ENCODE peak calls at places on chromosomes 16 and 17, in five cellular contexts. One of them, this sample, is unnamed.

GRCh38 chr17:79852748-79853147 is 13.5 kb upstream of the CBX4 start:
- DNase-seq in dorsolateral prefrontal cortex: no peak
- DNase-seq in stimulated activated CD8-positive, alpha-beta memory T cell treated with anti-CD3 and anti-CD28 coated beads, Interleukin-2, amount 100 ng/mL, for 48 hours: no peak
- DNase-seq in activated effector memory CD4-positive, alpha-beta T cell treated with anti-CD3 and anti-CD28 coated beads, Interleukin-2, amount 50 U/mL, for 16 hours: no peak
- DNase-seq in natural killer cell treated with Interleukin-12 subunit alpha and Interleukin-12 subunit beta and Interleukin-15 and Interleukin-18, amount 100 ng/mL, for 72 hours: no peak
- DNase-seq in this sample: no peak

GRCh38 chr16:73172621-73173312 is 124.8 kb upstream of the ZFHX3 start:
- DNase-seq in activated effector memory CD4-positive, alpha-beta T cell treated with anti-CD3 and anti-CD28 coated beads, Interleukin-2, amount 50 U/mL, for 16 hours: no peak
- DNase-seq in stimulated activated CD8-positive, alpha-beta memory T cell treated with anti-CD3 and anti-CD28 coated beads, Interleukin-2, amount 100 ng/mL, for 48 hours: no peak
- DNase-seq in natural killer cell treated with Interleukin-12 subunit alpha and Interleukin-12 subunit beta and Interleukin-15 and Interleukin-18, amount 100 ng/mL, for 72 hours: no peak
- DNase-seq in dorsolateral prefrontal cortex: no peak
- DNase-seq in this sample: no peak

GRCh38 chr16:81987706-81988105 is 23.6 kb downstream of the SDR42E1 start:
- DNase-seq in activated effector memory CD4-positive, alpha-beta T cell treated with anti-CD3 and anti-CD28 coated beads, Interleukin-2, amount 50 U/mL, for 16 hours: no peak
- DNase-seq in stimulated activated CD8-positive, alpha-beta memory T cell treated with anti-CD3 and anti-CD28 coated beads, Interleukin-2, amount 100 ng/mL, for 48 hours: no peak
- DNase-seq in dorsolateral prefrontal cortex: no peak
- DNase-seq in natural killer cell treated with Interleukin-12 subunit alpha and Interleukin-12 subunit beta and Interleukin-15 and Interleukin-18, amount 100 ng/mL, for 72 hours: no peak
- DNase-seq in this sample: no peak

GRCh38 chr16:65059421-65059980 is 62.4 kb downstream of the CDH11 start:
- DNase-seq in dorsolateral prefrontal cortex: peak; percentile 83
- DNase-seq in natural killer cell treated with Interleukin-12 subunit alpha and Interleukin-12 subunit beta and Interleukin-15 and Interleukin-18, amount 100 ng/mL, for 72 hours: no peak
- DNase-seq in stimulated activated CD8-positive, alpha-beta memory T cell treated with anti-CD3 and anti-CD28 coated beads, Interleukin-2, amount 100 ng/mL, for 48 hours: no peak
- DNase-seq in activated effector memory CD4-positive, alpha-beta T cell treated with anti-CD3 and anti-CD28 coated beads, Interleukin-2, amount 50 U/mL, for 16 hours: no peak
- DNase-seq in this sample: no peak

GRCh38 chr17:1399366-1399678 is 700 bp downstream of the YWHAE start:
- DNase-seq in dorsolateral prefrontal cortex: no peak
- DNase-seq in activated effector memory CD4-positive, alpha-beta T cell treated with anti-CD3 and anti-CD28 coated beads, Interleukin-2, amount 50 U/mL, for 16 hours: peak; percentile 87
- DNase-seq in natural killer cell treated with Interleukin-12 subunit alpha and Interleukin-12 subunit beta and Interleukin-15 and Interleukin-18, amount 100 ng/mL, for 72 hours: peak; percentile 69
- DNase-seq in stimulated activated CD8-positive, alpha-beta memory T cell treated with anti-CD3 and anti-CD28 coated beads, Interleukin-2, amount 100 ng/mL, for 48 hours: no peak
- DNase-seq in this sample: no peak

GRCh38 chr17:77416096-77416713 is 275.4 kb downstream of the SEC14L1 start:
- DNase-seq in activated effector memory CD4-positive, alpha-beta T cell treated with anti-CD3 and anti-CD28 coated beads, Interleukin-2, amount 50 U/mL, for 16 hours: no peak
- DNase-seq in natural killer cell treated with Interleukin-12 subunit alpha and Interleukin-12 subunit beta and Interleukin-15 and Interleukin-18, amount 100 ng/mL, for 72 hours: no peak
- DNase-seq in stimulated activated CD8-positive, alpha-beta memory T cell treated with anti-CD3 and anti-CD28 coated beads, Interleukin-2, amount 100 ng/mL, for 48 hours: no peak
- DNase-seq in dorsolateral prefrontal cortex: no peak
- DNase-seq in this sample: no peak

GRCh38 chr16:10523025-10523424 is 57.4 kb downstream of the EMP2 start:
- DNase-seq in dorsolateral prefrontal cortex: no peak
- DNase-seq in stimulated activated CD8-positive, alpha-beta memory T cell treated with anti-CD3 and anti-CD28 coated beads, Interleukin-2, amount 100 ng/mL, for 48 hours: no peak
- DNase-seq in activated effector memory CD4-positive, alpha-beta T cell treated with anti-CD3 and anti-CD28 coated beads, Interleukin-2, amount 50 U/mL, for 16 hours: no peak
- DNase-seq in natural killer cell treated with Interleukin-12 subunit alpha and Interleukin-12 subunit beta and Interleukin-15 and Interleukin-18, amount 100 ng/mL, for 72 hours: no peak
- DNase-seq in this sample: no peak

GRCh38 chr17:1905190-1905919 is 75.5 kb downstream of the RPA1 start:
- DNase-seq in natural killer cell treated with Interleukin-12 subunit alpha and Interleukin-12 subunit beta and Interleukin-15 and Interleukin-18, amount 100 ng/mL, for 72 hours: no peak
- DNase-seq in stimulated activated CD8-positive, alpha-beta memory T cell treated with anti-CD3 and anti-CD28 coated beads, Interleukin-2, amount 100 ng/mL, for 48 hours: no peak
- DNase-seq in activated effector memory CD4-positive, alpha-beta T cell treated with anti-CD3 and anti-CD28 coated beads, Interleukin-2, amount 50 U/mL, for 16 hours: no peak
- DNase-seq in dorsolateral prefrontal cortex: no peak
- DNase-seq in this sample: no peak

GRCh38 chr17:6510321-6511023 is 45.9 kb downstream of the PITPNM3 start:
- DNase-seq in stimulated activated CD8-positive, alpha-beta memory T cell treated with anti-CD3 and anti-CD28 coated beads, Interleukin-2, amount 100 ng/mL, for 48 hours: no peak
- DNase-seq in dorsolateral prefrontal cortex: no peak
- DNase-seq in activated effector memory CD4-positive, alpha-beta T cell treated with anti-CD3 and anti-CD28 coated beads, Interleukin-2, amount 50 U/mL, for 16 hours: no peak
- DNase-seq in natural killer cell treated with Interleukin-12 subunit alpha and Interleukin-12 subunit beta and Interleukin-15 and Interleukin-18, amount 100 ng/mL, for 72 hours: no peak
- DNase-seq in this sample: no peak

GRCh38 chr16:80852261-80852872 is 48.0 kb upstream of the CDYL2 start:
- DNase-seq in activated effector memory CD4-positive, alpha-beta T cell treated with anti-CD3 and anti-CD28 coated beads, Interleukin-2, amount 50 U/mL, for 16 hours: peak; percentile 63
- DNase-seq in dorsolateral prefrontal cortex: no peak
- DNase-seq in stimulated activated CD8-positive, alpha-beta memory T cell treated with anti-CD3 and anti-CD28 coated beads, Interleukin-2, amount 100 ng/mL, for 48 hours: no peak
- DNase-seq in natural killer cell treated with Interleukin-12 subunit alpha and Interleukin-12 subunit beta and Interleukin-15 and Interleukin-18, amount 100 ng/mL, for 72 hours: no peak
- DNase-seq in this sample: no peak

GRCh38 chr17:76444518-76445311 is 8.2 kb downstream of the UBE2O start:
- DNase-seq in natural killer cell treated with Interleukin-12 subunit alpha and Interleukin-12 subunit beta and Interleukin-15 and Interleukin-18, amount 100 ng/mL, for 72 hours: no peak
- DNase-seq in stimulated activated CD8-positive, alpha-beta memory T cell treated with anti-CD3 and anti-CD28 coated beads, Interleukin-2, amount 100 ng/mL, for 48 hours: no peak
- DNase-seq in dorsolateral prefrontal cortex: no peak
- DNase-seq in activated effector memory CD4-positive, alpha-beta T cell treated with anti-CD3 and anti-CD28 coated beads, Interleukin-2, amount 50 U/mL, for 16 hours: no peak
- DNase-seq in this sample: no peak

GRCh38 chr17:64185101-64185500 is 55.2 kb upstream of the ERN1 start:
- DNase-seq in stimulated activated CD8-positive, alpha-beta memory T cell treated with anti-CD3 and anti-CD28 coated beads, Interleukin-2, amount 100 ng/mL, for 48 hours: no peak
- DNase-seq in dorsolateral prefrontal cortex: no peak
- DNase-seq in natural killer cell treated with Interleukin-12 subunit alpha and Interleukin-12 subunit beta and Interleukin-15 and Interleukin-18, amount 100 ng/mL, for 72 hours: no peak
- DNase-seq in activated effector memory CD4-positive, alpha-beta T cell treated with anti-CD3 and anti-CD28 coated beads, Interleukin-2, amount 50 U/mL, for 16 hours: no peak
- DNase-seq in this sample: no peak

GRCh38 chr17:38453951-38454421 is 25.7 kb downstream of the ARHGAP23 start:
- DNase-seq in stimulated activated CD8-positive, alpha-beta memory T cell treated with anti-CD3 and anti-CD28 coated beads, Interleukin-2, amount 100 ng/mL, for 48 hours: no peak
- DNase-seq in natural killer cell treated with Interleukin-12 subunit alpha and Interleukin-12 subunit beta and Interleukin-15 and Interleukin-18, amount 100 ng/mL, for 72 hours: no peak
- DNase-seq in activated effector memory CD4-positive, alpha-beta T cell treated with anti-CD3 and anti-CD28 coated beads, Interleukin-2, amount 50 U/mL, for 16 hours: no peak
- DNase-seq in dorsolateral prefrontal cortex: no peak
- DNase-seq in this sample: no peak

GRCh38 chr16:66444049-66444481 is 17.0 kb downstream of the BEAN1 start:
- DNase-seq in activated effector memory CD4-positive, alpha-beta T cell treated with anti-CD3 and anti-CD28 coated beads, Interleukin-2, amount 50 U/mL, for 16 hours: no peak
- DNase-seq in dorsolateral prefrontal cortex: no peak
- DNase-seq in natural killer cell treated with Interleukin-12 subunit alpha and Interleukin-12 subunit beta and Interleukin-15 and Interleukin-18, amount 100 ng/mL, for 72 hours: no peak
- DNase-seq in stimulated activated CD8-positive, alpha-beta memory T cell treated with anti-CD3 and anti-CD28 coated beads, Interleukin-2, amount 100 ng/mL, for 48 hours: no peak
- DNase-seq in this sample: no peak

GRCh38 chr16:68273459-68273858 is 9.1 kb downstream of the SLC7A6 start:
- DNase-seq in natural killer cell treated with Interleukin-12 subunit alpha and Interleukin-12 subunit beta and Interleukin-15 and Interleukin-18, amount 100 ng/mL, for 72 hours: no peak
- DNase-seq in stimulated activated CD8-positive, alpha-beta memory T cell treated with anti-CD3 and anti-CD28 coated beads, Interleukin-2, amount 100 ng/mL, for 48 hours: no peak
- DNase-seq in dorsolateral prefrontal cortex: no peak
- DNase-seq in activated effector memory CD4-positive, alpha-beta T cell treated with anti-CD3 and anti-CD28 coated beads, Interleukin-2, amount 50 U/mL, for 16 hours: no peak
- DNase-seq in this sample: no peak

GRCh38 chr17:72658675-72659074 is 433.8 kb downstream of the SLC39A11 start:
- DNase-seq in activated effector memory CD4-positive, alpha-beta T cell treated with anti-CD3 and anti-CD28 coated beads, Interleukin-2, amount 50 U/mL, for 16 hours: no peak
- DNase-seq in natural killer cell treated with Interleukin-12 subunit alpha and Interleukin-12 subunit beta and Interleukin-15 and Interleukin-18, amount 100 ng/mL, for 72 hours: no peak
- DNase-seq in stimulated activated CD8-positive, alpha-beta memory T cell treated with anti-CD3 and anti-CD28 coated beads, Interleukin-2, amount 100 ng/mL, for 48 hours: no peak
- DNase-seq in dorsolateral prefrontal cortex: no peak
- DNase-seq in this sample: no peak

GRCh38 chr17:57016764-57017116 is 38.8 kb downstream of the SCPEP1 start:
- DNase-seq in activated effector memory CD4-positive, alpha-beta T cell treated with anti-CD3 and anti-CD28 coated beads, Interleukin-2, amount 50 U/mL, for 16 hours: no peak
- DNase-seq in natural killer cell treated with Interleukin-12 subunit alpha and Interleukin-12 subunit beta and Interleukin-15 and Interleukin-18, amount 100 ng/mL, for 72 hours: no peak
- DNase-seq in dorsolateral prefrontal cortex: no peak
- DNase-seq in stimulated activated CD8-positive, alpha-beta memory T cell treated with anti-CD3 and anti-CD28 coated beads, Interleukin-2, amount 100 ng/mL, for 48 hours: no peak
- DNase-seq in this sample: no peak

GRCh38 chr16:72597938-72598337 is 426.0 kb upstream of the PMFBP1 start:
- DNase-seq in stimulated activated CD8-positive, alpha-beta memory T cell treated with anti-CD3 and anti-CD28 coated beads, Interleukin-2, amount 100 ng/mL, for 48 hours: no peak
- DNase-seq in activated effector memory CD4-positive, alpha-beta T cell treated with anti-CD3 and anti-CD28 coated beads, Interleukin-2, amount 50 U/mL, for 16 hours: no peak
- DNase-seq in dorsolateral prefrontal cortex: no peak
- DNase-seq in natural killer cell treated with Interleukin-12 subunit alpha and Interleukin-12 subunit beta and Interleukin-15 and Interleukin-18, amount 100 ng/mL, for 72 hours: no peak
- DNase-seq in this sample: no peak

This sample was measured in cerebellum.